ENCODE peak calls at places on chromosome 2, in seven cellular contexts. One of them, this sample, is unnamed.
A peak's percentile ranks its signal among the peaks of the same experiment; 100 is the strongest.

GRCh38 chr2:65681503-65681902 is 249.1 kb upstream of the SPRED2 start:
- DNase-seq in PC-9: no peak
- DNase-seq in GM23248: no peak
- DNase-seq in GM23338: no peak
- DNase-seq in HCT116: no peak
- DNase-seq in PC-3: no peak
- DNase-seq in hepatocyte: no peak
- DNase-seq in this sample: no peak

GRCh38 chr2:159703491-159703890 is 8.8 kb upstream of the MARCHF7 start:
- DNase-seq in PC-9: no peak
- DNase-seq in GM23248: no peak
- DNase-seq in GM23338: no peak
- DNase-seq in HCT116: no peak
- DNase-seq in PC-3: no peak
- DNase-seq in hepatocyte: no peak
- DNase-seq in this sample: no peak

GRCh38 chr2:186308347-186308746 is 177.7 kb upstream of the ZC3H15 start:
- DNase-seq in PC-9: no peak
- DNase-seq in GM23248: peak; percentile 1
- DNase-seq in GM23338: no peak
- DNase-seq in HCT116: no peak
- DNase-seq in PC-3: peak; percentile 26
- DNase-seq in hepatocyte: peak; percentile 45
- DNase-seq in this sample: no peak

GRCh38 chr2:213932-214693 is 49.7 kb downstream of the SH3YL1 start:
- DNase-seq in PC-9: no peak
- DNase-seq in GM23248: peak; percentile 8
- DNase-seq in GM23338: no peak
- DNase-seq in HCT116: no peak
- DNase-seq in PC-3: no peak
- DNase-seq in hepatocyte: no peak
- DNase-seq in this sample: no peak

GRCh38 chr2:183059561-183059960 is 19.0 kb upstream of the DUSP19 start:
- DNase-seq in PC-9: no peak
- DNase-seq in GM23248: peak; percentile 88
- DNase-seq in GM23338: no peak
- DNase-seq in HCT116: no peak
- DNase-seq in PC-3: peak; percentile 88
- DNase-seq in hepatocyte: peak; percentile 32
- DNase-seq in this sample: no peak

GRCh38 chr2:134917958-134918517 is 584 bp upstream of the CCNT2 start:
- DNase-seq in PC-9: no peak
- DNase-seq in GM23248: peak; percentile 96
- DNase-seq in GM23338: no peak
- DNase-seq in HCT116: no peak
- DNase-seq in PC-3: peak; percentile 87
- DNase-seq in hepatocyte: no peak
- DNase-seq in this sample: no peak

GRCh38 chr2:119427756-119428155 is 3.9 kb upstream of the TMEM37 start:
- DNase-seq in PC-9: no peak
- DNase-seq in GM23248: no peak
- DNase-seq in GM23338: no peak
- DNase-seq in HCT116: no peak
- DNase-seq in PC-3: no peak
- DNase-seq in hepatocyte: no peak
- DNase-seq in this sample: no peak

GRCh38 chr2:134470561-134471168 is 216.8 kb downstream of the MGAT5 start:
- DNase-seq in PC-9: no peak
- DNase-seq in GM23248: no peak
- DNase-seq in GM23338: no peak
- DNase-seq in HCT116: no peak
- DNase-seq in PC-3: no peak
- DNase-seq in hepatocyte: no peak
- DNase-seq in this sample: no peak

GRCh38 chr2:235520787-235521186 is 26.9 kb downstream of the AGAP1 start:
- DNase-seq in PC-9: no peak
- DNase-seq in GM23248: no peak
- DNase-seq in GM23338: no peak
- DNase-seq in HCT116: no peak
- DNase-seq in PC-3: no peak
- DNase-seq in hepatocyte: no peak
- DNase-seq in this sample: no peak

GRCh38 chr2:80687524-80687923 is 383.0 kb upstream of the LRRTM1 start:
- DNase-seq in PC-9: no peak
- DNase-seq in GM23248: no peak
- DNase-seq in GM23338: peak; percentile 17
- DNase-seq in HCT116: no peak
- DNase-seq in PC-3: no peak
- DNase-seq in hepatocyte: no peak
- DNase-seq in this sample: no peak

GRCh38 chr2:172098287-172098649 is 4.4 kb downstream of the DLX2 start:
- DNase-seq in PC-9: no peak
- DNase-seq in GM23248: peak; percentile 38
- DNase-seq in GM23338: peak; percentile 41
- DNase-seq in HCT116: no peak
- DNase-seq in PC-3: no peak
- DNase-seq in hepatocyte: no peak
- DNase-seq in this sample: no peak

GRCh38 chr2:218476676-218477075 is 57.8 kb downstream of the VIL1 start:
- DNase-seq in PC-9: no peak
- DNase-seq in GM23248: peak; percentile 66
- DNase-seq in GM23338: no peak
- DNase-seq in HCT116: no peak
- DNase-seq in PC-3: no peak
- DNase-seq in hepatocyte: peak; percentile 56
- DNase-seq in this sample: no peak

GRCh38 chr2:238652771-238653157 is 195.1 kb upstream of the TWIST2 start:
- DNase-seq in PC-9: no peak
- DNase-seq in GM23248: no peak
- DNase-seq in GM23338: no peak
- DNase-seq in HCT116: no peak
- DNase-seq in PC-3: no peak
- DNase-seq in hepatocyte: no peak
- DNase-seq in this sample: no peak

GRCh38 chr2:109497911-109498870 is 115.6 kb downstream of the SEPTIN10 start:
- DNase-seq in PC-9: no peak
- DNase-seq in GM23248: peak; percentile 49
- DNase-seq in GM23338: no peak
- DNase-seq in HCT116: no peak
- DNase-seq in PC-3: no peak
- DNase-seq in hepatocyte: no peak
- DNase-seq in this sample: no peak

GRCh38 chr2:64934530-64934929 is 54.7 kb upstream of the SLC1A4 start:
- DNase-seq in PC-9: no peak
- DNase-seq in GM23248: no peak
- DNase-seq in GM23338: no peak
- DNase-seq in HCT116: no peak
- DNase-seq in PC-3: peak; percentile 22
- DNase-seq in hepatocyte: no peak
- DNase-seq in this sample: no peak

GRCh38 chr2:95074663-95075439 is 46.8 kb downstream of the MRPS5 start:
- DNase-seq in PC-9: no peak
- DNase-seq in GM23248: no peak
- DNase-seq in GM23338: no peak
- DNase-seq in HCT116: no peak
- DNase-seq in PC-3: no peak
- DNase-seq in hepatocyte: peak; percentile 2
- DNase-seq in this sample: no peak

GRCh38 chr2:156182132-156182531 is 150.4 kb downstream of the NR4A2 start:
- DNase-seq in PC-9: peak; percentile 52
- DNase-seq in GM23248: no peak
- DNase-seq in GM23338: no peak
- DNase-seq in HCT116: peak; percentile 92
- DNase-seq in PC-3: peak; percentile 98
- DNase-seq in hepatocyte: peak; percentile 78
- DNase-seq in this sample: no peak

GRCh38 chr2:84969511-84970265 is 1.3 kb upstream of the KCMF1 start:
- DNase-seq in PC-9: no peak
- DNase-seq in GM23248: peak; percentile 64
- DNase-seq in GM23338: no peak
- DNase-seq in HCT116: no peak
- DNase-seq in PC-3: peak; percentile 26
- DNase-seq in hepatocyte: no peak
- DNase-seq in this sample: peak; percentile 32

GRCh38 chr2:25252291-25253152 is 84.1 kb upstream of the POMC start:
- DNase-seq in PC-9: peak; percentile 72
- DNase-seq in GM23248: peak; percentile 72
- DNase-seq in GM23338: peak; percentile 97
- DNase-seq in HCT116: no peak
- DNase-seq in PC-3: peak; percentile 55
- DNase-seq in hepatocyte: peak; percentile 94
- DNase-seq in this sample: peak; percentile 8

GRCh38 chr2:83364264-83364663 is 1094.8 kb downstream of the SUCLG1 start:
- DNase-seq in PC-9: no peak
- DNase-seq in GM23248: peak; percentile 64
- DNase-seq in GM23338: no peak
- DNase-seq in HCT116: no peak
- DNase-seq in PC-3: peak; percentile 10
- DNase-seq in hepatocyte: no peak
- DNase-seq in this sample: no peak

GRCh38 chr2:219073413-219074129 is 12.8 kb upstream of the IHH start:
- DNase-seq in PC-9: no peak
- DNase-seq in GM23248: peak; percentile 79
- DNase-seq in GM23338: peak; percentile 98
- DNase-seq in HCT116: peak; percentile 55
- DNase-seq in PC-3: peak; percentile 83
- DNase-seq in hepatocyte: peak; percentile 91
- DNase-seq in this sample: peak; percentile 30

GRCh38 chr2:36951574-36951973 is 14.8 kb downstream of the STRN start:
- DNase-seq in PC-9: no peak
- DNase-seq in GM23248: peak; percentile 52
- DNase-seq in GM23338: no peak
- DNase-seq in HCT116: no peak
- DNase-seq in PC-3: peak; percentile 79
- DNase-seq in hepatocyte: no peak
- DNase-seq in this sample: no peak

DNA sequence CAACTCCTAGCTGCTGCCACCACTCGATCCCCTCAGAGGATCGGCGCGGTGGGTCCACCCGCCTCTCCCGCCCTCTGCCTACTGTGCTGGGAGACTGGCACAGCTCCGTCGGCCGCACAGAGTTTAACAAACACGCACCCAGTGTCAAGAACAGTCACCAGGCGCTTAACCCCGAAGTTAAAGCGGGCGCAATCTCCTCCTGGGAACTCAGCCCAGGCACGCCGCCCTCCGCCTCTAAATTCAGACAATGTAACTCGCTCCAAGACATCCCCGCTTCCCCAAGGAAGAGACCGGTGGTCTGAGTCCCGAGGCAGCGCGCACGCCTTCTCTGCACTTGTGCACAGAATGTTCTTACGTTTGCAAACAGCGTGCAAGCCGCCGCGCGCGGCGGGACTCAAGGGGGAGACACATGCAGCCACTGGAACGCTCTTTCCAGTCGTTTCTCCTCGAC is 533 bp downstream of the CXCR4 start:
- DNase-seq in PC-9: no peak
- DNase-seq in GM23248: peak; percentile 46
- DNase-seq in GM23338: peak; percentile 55
- DNase-seq in HCT116: no peak
- DNase-seq in PC-3: peak; percentile 12
- DNase-seq in hepatocyte: peak; percentile 71
- DNase-seq in this sample: peak; percentile 64
- TF ChIP-seq EZH2 in PC-9: no peak
- TF ChIP-seq EZH2 in GM23248: peak; percentile 44
- TF ChIP-seq EZH2 in GM23338: peak; percentile 69
- TF ChIP-seq EZH2 in HCT116: no peak
- TF ChIP-seq EZH2 in PC-3: no peak
- TF ChIP-seq EZH2 in hepatocyte: no peak
- TF ChIP-seq EZH2 in this sample: no peak

GRCh38 chr2:242047963-242048362 is 178.4 kb downstream of the RTP5 start:
- DNase-seq in PC-9: no peak
- DNase-seq in GM23248: no peak
- DNase-seq in GM23338: no peak
- DNase-seq in HCT116: no peak
- DNase-seq in PC-3: no peak
- DNase-seq in hepatocyte: no peak
- DNase-seq in this sample: no peak
- H3K9me2 ChIP-seq in PC-9: no peaks in the 10 kb centered on the region
- H3K9me2 ChIP-seq in GM23248: no peaks in the 10 kb centered on the region
- H3K9me2 ChIP-seq in GM23338: no peaks in the 10 kb centered on the region
- H3K9me2 ChIP-seq in HCT116: no peaks in the 10 kb centered on the region
- H3K9me2 ChIP-seq in PC-3: no peaks in the 10 kb centered on the region
- H3K9me2 ChIP-seq in hepatocyte: no peaks in the 10 kb centered on the region
- H3K9me2 ChIP-seq in this sample: no peaks in the 10 kb centered on the region

GRCh38 chr2:86341470-86341869 is 4.0 kb upstream of the REEP1 start:
- DNase-seq in PC-9: no peak
- DNase-seq in GM23248: no peak
- DNase-seq in GM23338: no peak
- DNase-seq in HCT116: no peak
- DNase-seq in PC-3: no peak
- DNase-seq in hepatocyte: no peak
- DNase-seq in this sample: no peak

GRCh38 chr2:86335865-86336321 is 1.5 kb downstream of the REEP1 start:
- DNase-seq in PC-9: no peak
- DNase-seq in GM23248: no peak
- DNase-seq in GM23338: peak; percentile 26
- DNase-seq in HCT116: no peak
- DNase-seq in PC-3: no peak
- DNase-seq in hepatocyte: no peak
- DNase-seq in this sample: no peak

GRCh38 chr2:86338778-86339295 is 1.4 kb upstream of the REEP1 start:
- DNase-seq in PC-9: no peak
- DNase-seq in GM23248: no peak
- DNase-seq in GM23338: no peak
- DNase-seq in HCT116: no peak
- DNase-seq in PC-3: no peak
- DNase-seq in hepatocyte: no peak
- DNase-seq in this sample: no peak

GRCh38 chr2:86336350-86337234 is 834 bp downstream of the REEP1 start:
- DNase-seq in PC-9: peak; percentile 8
- DNase-seq in GM23248: no peak
- DNase-seq in GM23338: peak; percentile 54
- DNase-seq in HCT116: no peak
- DNase-seq in PC-3: no peak
- DNase-seq in hepatocyte: peak; percentile 46
- DNase-seq in this sample: no peak

GRCh38 chr2:86337235-86338099 is at the start of gene REEP1:
- DNase-seq in PC-9: peak; percentile 16
- DNase-seq in GM23248: peak; percentile 50
- DNase-seq in GM23338: peak; percentile 67
- DNase-seq in HCT116: no peak
- DNase-seq in PC-3: no peak
- DNase-seq in hepatocyte: peak; percentile 69
- DNase-seq in this sample: peak; percentile 62
- TF ChIP-seq EZH2 in PC-9: peak; percentile 97
- TF ChIP-seq EZH2 in GM23248: no peak
- TF ChIP-seq EZH2 in GM23338: no peak
- TF ChIP-seq EZH2 in HCT116: no peak
- TF ChIP-seq EZH2 in PC-3: no peak
- TF ChIP-seq EZH2 in hepatocyte: no peak
- TF ChIP-seq EZH2 in this sample: no peak

DNA sequence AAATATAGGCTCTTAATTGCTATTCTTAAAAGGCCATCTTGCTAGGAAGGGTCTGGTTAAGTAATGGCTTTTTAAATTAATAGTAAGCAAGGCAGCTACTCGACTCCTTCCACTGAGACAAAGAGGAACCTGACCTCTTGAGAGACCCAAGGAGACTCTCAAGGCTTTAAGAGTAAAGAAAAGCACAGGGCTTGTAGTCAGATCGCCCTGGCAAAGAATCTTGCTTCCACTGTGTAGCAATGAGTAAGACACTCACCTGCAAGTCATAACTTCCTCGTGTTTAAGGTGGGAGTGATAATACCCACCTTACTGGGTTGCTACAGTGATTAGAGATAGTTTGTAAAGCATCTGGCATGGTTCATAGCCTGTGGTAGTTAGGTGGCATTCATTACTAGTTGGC is 274.5 kb downstream of the TSN start:
- DNase-seq in PC-9: no peak
- DNase-seq in GM23248: no peak
- DNase-seq in GM23338: no peak
- DNase-seq in HCT116: no peak
- DNase-seq in PC-3: no peak
- DNase-seq in hepatocyte: no peak
- DNase-seq in this sample: no peak
- H3K9me2 ChIP-seq in PC-9: no peaks in the 10 kb centered on the region
- H3K9me2 ChIP-seq in GM23248: no peaks in the 10 kb centered on the region
- H3K9me2 ChIP-seq in GM23338: no peaks in the 10 kb centered on the region
- H3K9me2 ChIP-seq in HCT116: no peaks in the 10 kb centered on the region
- H3K9me2 ChIP-seq in PC-3: no peaks in the 10 kb centered on the region
- H3K9me2 ChIP-seq in hepatocyte: no peaks in the 10 kb centered on the region
- H3K9me2 ChIP-seq in this sample: no peaks in the 10 kb centered on the region